ENCODE peak calls at places on chromosomes 16 and 17, in seven cellular contexts. K, J, Y, W, E, A and F are unnamed samples.
A peak's percentile ranks its signal among the peaks of the same experiment; 100 is the strongest.

GRCh38 chr17:45692661-45693060 is 91.5 kb upstream of the CRHR1 start:
- DNase-seq in Y (no peak), W (no peak), K (no peak), J (no peak), A (no peak), E (no peak), F (no peak)

GRCh38 chr17:14693382-14693781 is 392.5 kb downstream of the HS3ST3B1 start:
- DNase-seq in Y (no peak), W (no peak), E (no peak), A (no peak), K (no peak), J (no peak), F (no peak)

GRCh38 chr17:50265690-50266306 is 8.5 kb upstream of the TMEM92 start:
- DNase-seq in K (no peak), A (no peak), J (no peak), W (peak; percentile 52), E (peak; percentile 6), Y (no peak), F (no peak)

GRCh38 chr16:58661199-58661830 is 23.3 kb downstream of the SLC38A7 start:
- DNase-seq in E (peak; percentile 65), J (no peak), Y (peak; percentile 36), A (peak; percentile 78), K (peak; percentile 75), W (no peak), F (peak; percentile 86)

GRCh38 chr17:26792486-26792885 is 501.4 kb upstream of the WSB1 start:
- DNase-seq in J (no peak), Y (no peak), E (no peak), W (no peak), K (no peak), A (peak; percentile 10), F (no peak)

GRCh38 chr17:69672924-69673323 is 258.4 kb downstream of the MAP2K6 start:
- DNase-seq in Y (no peak), A (peak; percentile 64), K (no peak), W (no peak), J (no peak), E (no peak), F (no peak)

GRCh38 chr17:66371561-66371960 is 69.1 kb downstream of the PRKCA start:
- DNase-seq in A (no peak), J (no peak), E (no peak), K (no peak), W (no peak), Y (no peak), F (no peak)

GRCh38 chr17:81517339-81518112 is 4.9 kb upstream of the ACTG1 start:
- DNase-seq in A (no peak), Y (no peak), J (no peak), E (no peak), W (peak; percentile 83), K (peak; percentile 88), F (no peak)

GRCh38 chr16:72976047-72976746 is 71.7 kb downstream of the ZFHX3 start:
- DNase-seq in K (no peak), E (no peak), W (no peak), J (no peak), A (no peak), Y (no peak), F (no peak)

GRCh38 chr17:43011728-43012472 is 5.3 kb downstream of the IFI35 start:
- DNase-seq in A (no peak), K (no peak), E (no peak), Y (no peak), W (peak; percentile 77), J (no peak), F (no peak)

GRCh38 chr17:732788-733720 is 658 bp downstream of the TLCD3A start:
- DNase-seq in Y (peak; percentile 47), A (peak; percentile 29), J (no peak), E (peak; percentile 43), W (peak; percentile 87), K (peak; percentile 52), F (no peak)

GRCh38 chr17:64128787-64129514 is 993 bp downstream of the ERN1 start:
- DNase-seq in Y (no peak), J (no peak), K (no peak), W (no peak), E (no peak), A (no peak), F (no peak)

GRCh38 chr16:67170168-67170947 is at the start of gene NOL3:
- DNase-seq in J (no peak), K (peak; percentile 83), Y (peak; percentile 56), W (peak; percentile 95), A (peak; percentile 42), E (no peak), F (peak; percentile 62)

GRCh38 chr17:71115669-71115972 is 946.3 kb downstream of the KCNJ2 start:
- DNase-seq in W (no peak), A (no peak), Y (no peak), K (no peak), J (no peak), E (no peak), F (no peak)

GRCh38 chr17:19386276-19386863 is 620 bp downstream of the MFAP4 start:
- DNase-seq in Y (no peak), W (peak; percentile 86), A (peak; percentile 76), E (no peak), K (no peak), J (no peak), F (peak; percentile 32)

GRCh38 chr17:70855401-70856054 is 686.2 kb downstream of the KCNJ2 start:
- DNase-seq in J (no peak), E (peak; percentile 81), A (no peak), W (no peak), K (no peak), Y (peak; percentile 67), F (no peak)

GRCh38 chr17:17950806-17951205 is 21.4 kb downstream of the TOM1L2 start:
- DNase-seq in A (no peak), E (no peak), W (no peak), Y (no peak), J (no peak), K (no peak), F (no peak)

GRCh38 chr17:79930077-79930785 is 91.0 kb upstream of the CBX4 start:
- DNase-seq in A (no peak), W (no peak), J (no peak), Y (no peak), E (no peak), K (no peak), F (no peak)

GRCh38 chr17:19426631-19427030 is 15.6 kb downstream of the RNF112 start:
- DNase-seq in E (no peak), A (no peak), K (no peak), Y (no peak), W (no peak), J (no peak), F (no peak)

GRCh38 chr17:40452074-40452787 is 9.0 kb downstream of the IGFBP4 start:
- DNase-seq in J (no peak), Y (no peak), K (no peak), E (no peak), W (peak; percentile 65), A (no peak), F (peak; percentile 69)

GRCh38 chr17:77356109-77356689 is 215.4 kb downstream of the SEC14L1 start:
- DNase-seq in W (no peak), J (no peak), E (no peak), A (no peak), K (peak; percentile 38), Y (no peak), F (no peak)

GRCh38 chr17:63946440-63947363 is 14.6 kb upstream of the CD79B start:
- DNase-seq in W (no peak), E (peak; percentile 23), Y (no peak), A (no peak), J (no peak), K (peak; percentile 90), F (no peak)

GRCh38 chr17:3603119-3603869 is 5.9 kb downstream of the TRPV1 start:
- DNase-seq in W (peak; percentile 22), A (peak; percentile 76), J (no peak), Y (no peak), K (no peak), E (no peak), F (no peak)

GRCh38 chr17:10247806-10248334 is 49.5 kb upstream of the GAS7 start:
- DNase-seq in K (no peak), Y (no peak), W (no peak), E (no peak), J (no peak), A (no peak), F (no peak)

GRCh38 chr16:75102595-75102994 is 14.0 kb downstream of the LDHD start:
- DNase-seq in E (no peak), K (no peak), Y (no peak), J (no peak), W (no peak), A (no peak), F (no peak)

GRCh38 chr17:52237151-52237550 is 78.6 kb upstream of the CA10 start:
- DNase-seq in K (no peak), W (no peak), A (no peak), J (no peak), Y (no peak), E (no peak), F (no peak)

GRCh38 chr17:42026821-42027539 is 7.1 kb downstream of the NKIRAS2 start:
- DNase-seq in J (no peak), K (no peak), A (no peak), E (no peak), Y (no peak), W (peak; percentile 79), F (no peak)

GRCh38 chr16:84239910-84240309 is at the start of gene KCNG4:
- DNase-seq in K (no peak), J (no peak), A (no peak), W (peak; percentile 41), Y (no peak), E (no peak), F (no peak)

GRCh38 chr17:72360386-72360940 is 239.6 kb downstream of the SOX9 start:
- DNase-seq in J (no peak), K (no peak), E (no peak), A (no peak), Y (no peak), W (no peak), F (no peak)

GRCh38 chr17:80502578-80502877 is 26.1 kb upstream of the NPTX1 start:
- DNase-seq in E (no peak), K (no peak), Y (no peak), J (no peak), W (peak; percentile 20), A (no peak), F (no peak)

GRCh38 chr17:62147284-62147683 is 82.2 kb upstream of the MED13 start:
- DNase-seq in J (no peak), A (no peak), K (no peak), E (no peak), Y (no peak), W (no peak), F (no peak)